ENCODE peak calls at places on chromosome 18, in ten cellular contexts. One of them, this sample, is unnamed.

GRCh38 chr18:5197032-5197434 is at the start of gene AKAIN1:
- DNase-seq in B cell: no peak
- DNase-seq in BJ: no peak
- DNase-seq in GM12878: no peak
- DNase-seq in adrenal gland: peak; percentile 70
- DNase-seq in fibroblast of the aortic adventitia: peak; percentile 18
- DNase-seq in GM12865: peak; percentile 4
- DNase-seq in foreskin keratinocyte: peak; percentile 9
- DNase-seq in type B pancreatic cell: peak; percentile 79
- DNase-seq in AG09309: no peak
- DNase-seq in this sample: no peak

GRCh38 chr18:76686737-76687231 is 135.6 kb upstream of the ZNF236 start:
- DNase-seq in B cell: no peak
- DNase-seq in BJ: no peak
- DNase-seq in GM12878: peak; percentile 15
- DNase-seq in adrenal gland: peak; percentile 75
- DNase-seq in fibroblast of the aortic adventitia: peak; percentile 89
- DNase-seq in GM12865: peak; percentile 48
- DNase-seq in foreskin keratinocyte: peak; percentile 74
- DNase-seq in type B pancreatic cell: no peak
- DNase-seq in AG09309: no peak
- DNase-seq in this sample: peak; percentile 18

GRCh38 chr18:13366977-13367892 is 148.7 kb downstream of the LDLRAD4 start:
- DNase-seq in B cell: no peak
- DNase-seq in BJ: no peak
- DNase-seq in GM12878: no peak
- DNase-seq in adrenal gland: no peak
- DNase-seq in fibroblast of the aortic adventitia: no peak
- DNase-seq in GM12865: no peak
- DNase-seq in foreskin keratinocyte: no peak
- DNase-seq in type B pancreatic cell: no peak
- DNase-seq in AG09309: no peak
- DNase-seq in this sample: no peak

GRCh38 chr18:46401486-46402115 is 255.4 kb downstream of the LOXHD1 start:
- DNase-seq in B cell: no peak
- DNase-seq in BJ: no peak
- DNase-seq in GM12878: no peak
- DNase-seq in adrenal gland: no peak
- DNase-seq in fibroblast of the aortic adventitia: no peak
- DNase-seq in GM12865: no peak
- DNase-seq in foreskin keratinocyte: no peak
- DNase-seq in type B pancreatic cell: no peak
- DNase-seq in AG09309: no peak
- DNase-seq in this sample: no peak

GRCh38 chr18:27143580-27144287 is 41.4 kb downstream of the CHST9 start:
- DNase-seq in B cell: no peak
- DNase-seq in BJ: no peak
- DNase-seq in GM12878: no peak
- DNase-seq in adrenal gland: peak; percentile 79
- DNase-seq in fibroblast of the aortic adventitia: no peak
- DNase-seq in GM12865: no peak
- DNase-seq in foreskin keratinocyte: no peak
- DNase-seq in type B pancreatic cell: no peak
- DNase-seq in AG09309: no peak
- DNase-seq in this sample: no peak

GRCh38 chr18:31430554-31430953 is 17.0 kb upstream of the DSG3 start:
- DNase-seq in B cell: no peak
- DNase-seq in BJ: no peak
- DNase-seq in GM12878: no peak
- DNase-seq in adrenal gland: no peak
- DNase-seq in fibroblast of the aortic adventitia: no peak
- DNase-seq in GM12865: peak; percentile 7
- DNase-seq in foreskin keratinocyte: no peak
- DNase-seq in type B pancreatic cell: no peak
- DNase-seq in AG09309: no peak
- DNase-seq in this sample: no peak

GRCh38 chr18:33578371-33579146 is 540 bp downstream of the ASXL3 start:
- DNase-seq in B cell: peak; percentile 47
- DNase-seq in BJ: no peak
- DNase-seq in GM12878: no peak
- DNase-seq in adrenal gland: no peak
- DNase-seq in fibroblast of the aortic adventitia: no peak
- DNase-seq in GM12865: no peak
- DNase-seq in foreskin keratinocyte: no peak
- DNase-seq in type B pancreatic cell: peak; percentile 73
- DNase-seq in AG09309: no peak
- DNase-seq in this sample: no peak

GRCh38 chr18:43893001-43893637 is 615.8 kb upstream of the SYT4 start:
- DNase-seq in B cell: no peak
- DNase-seq in BJ: peak; percentile 82
- DNase-seq in GM12878: no peak
- DNase-seq in adrenal gland: peak; percentile 58
- DNase-seq in fibroblast of the aortic adventitia: peak; percentile 96
- DNase-seq in GM12865: no peak
- DNase-seq in foreskin keratinocyte: peak; percentile 72
- DNase-seq in type B pancreatic cell: no peak
- DNase-seq in AG09309: peak; percentile 85
- DNase-seq in this sample: peak; percentile 76

GRCh38 chr18:48949051-48949605 is 1.6 kb downstream of the SMAD7 start:
- DNase-seq in B cell: peak; percentile 70
- DNase-seq in BJ: no peak
- DNase-seq in GM12878: no peak
- DNase-seq in adrenal gland: no peak
- DNase-seq in fibroblast of the aortic adventitia: no peak
- DNase-seq in GM12865: peak; percentile 60
- DNase-seq in foreskin keratinocyte: no peak
- DNase-seq in type B pancreatic cell: no peak
- DNase-seq in AG09309: no peak
- DNase-seq in this sample: no peak

GRCh38 chr18:2680216-2680792 is 24.8 kb downstream of the SMCHD1 start:
- DNase-seq in B cell: no peak
- DNase-seq in BJ: no peak
- DNase-seq in GM12878: no peak
- DNase-seq in adrenal gland: no peak
- DNase-seq in fibroblast of the aortic adventitia: no peak
- DNase-seq in GM12865: no peak
- DNase-seq in foreskin keratinocyte: no peak
- DNase-seq in type B pancreatic cell: no peak
- DNase-seq in AG09309: no peak
- DNase-seq in this sample: no peak

GRCh38 chr18:136433-136832 is 21.9 kb upstream of the USP14 start:
- DNase-seq in B cell: no peak
- DNase-seq in BJ: no peak
- DNase-seq in GM12878: no peak
- DNase-seq in adrenal gland: no peak
- DNase-seq in fibroblast of the aortic adventitia: no peak
- DNase-seq in GM12865: peak; percentile 28
- DNase-seq in foreskin keratinocyte: no peak
- DNase-seq in type B pancreatic cell: no peak
- DNase-seq in AG09309: no peak
- DNase-seq in this sample: no peak

GRCh38 chr18:56501896-56502295 is 136.5 kb downstream of the TXNL1 start:
- DNase-seq in B cell: no peak
- DNase-seq in BJ: no peak
- DNase-seq in GM12878: no peak
- DNase-seq in adrenal gland: no peak
- DNase-seq in fibroblast of the aortic adventitia: peak; percentile 79
- DNase-seq in GM12865: no peak
- DNase-seq in foreskin keratinocyte: no peak
- DNase-seq in type B pancreatic cell: no peak
- DNase-seq in AG09309: no peak
- DNase-seq in this sample: no peak

GRCh38 chr18:35406666-35407065 is 29.5 kb upstream of the ZNF396 start:
- DNase-seq in B cell: no peak
- DNase-seq in BJ: no peak
- DNase-seq in GM12878: no peak
- DNase-seq in adrenal gland: no peak
- DNase-seq in fibroblast of the aortic adventitia: no peak
- DNase-seq in GM12865: no peak
- DNase-seq in foreskin keratinocyte: peak; percentile 57
- DNase-seq in type B pancreatic cell: no peak
- DNase-seq in AG09309: no peak
- DNase-seq in this sample: no peak

GRCh38 chr18:35410561-35410960 is 33.4 kb upstream of the ZNF396 start:
- DNase-seq in B cell: peak; percentile 33
- DNase-seq in BJ: no peak
- DNase-seq in GM12878: no peak
- DNase-seq in adrenal gland: no peak
- DNase-seq in fibroblast of the aortic adventitia: no peak
- DNase-seq in GM12865: peak; percentile 53
- DNase-seq in foreskin keratinocyte: no peak
- DNase-seq in type B pancreatic cell: no peak
- DNase-seq in AG09309: no peak
- DNase-seq in this sample: no peak

GRCh38 chr18:35408843-35409261 is 31.7 kb upstream of the ZNF396 start:
- DNase-seq in B cell: no peak
- DNase-seq in BJ: no peak
- DNase-seq in GM12878: no peak
- DNase-seq in adrenal gland: no peak
- DNase-seq in fibroblast of the aortic adventitia: no peak
- DNase-seq in GM12865: peak; percentile 17
- DNase-seq in foreskin keratinocyte: no peak
- DNase-seq in type B pancreatic cell: no peak
- DNase-seq in AG09309: no peak
- DNase-seq in this sample: no peak

GRCh38 chr18:35409921-35410320 is 32.8 kb upstream of the ZNF396 start:
- DNase-seq in B cell: no peak
- DNase-seq in BJ: no peak
- DNase-seq in GM12878: no peak
- DNase-seq in adrenal gland: peak; percentile 7
- DNase-seq in fibroblast of the aortic adventitia: no peak
- DNase-seq in GM12865: no peak
- DNase-seq in foreskin keratinocyte: peak; percentile 40
- DNase-seq in type B pancreatic cell: no peak
- DNase-seq in AG09309: no peak
- DNase-seq in this sample: no peak

GRCh38 chr18:35407871-35408481 is 30.8 kb upstream of the ZNF396 start:
- DNase-seq in B cell: peak; percentile 51
- DNase-seq in BJ: peak; percentile 15
- DNase-seq in GM12878: no peak
- DNase-seq in adrenal gland: peak; percentile 74
- DNase-seq in fibroblast of the aortic adventitia: peak; percentile 82
- DNase-seq in GM12865: peak; percentile 72
- DNase-seq in foreskin keratinocyte: peak; percentile 62
- DNase-seq in type B pancreatic cell: no peak
- DNase-seq in AG09309: peak; percentile 38
- DNase-seq in this sample: peak; percentile 28
- TF ChIP-seq CTCF in B cell: peak; percentile 94
- TF ChIP-seq CTCF in BJ: peak; percentile 76
- TF ChIP-seq CTCF in GM12878: peak; percentile 67
- TF ChIP-seq CTCF in adrenal gland: peak; percentile 78
- TF ChIP-seq CTCF in fibroblast of the aortic adventitia: peak; percentile 67
- TF ChIP-seq CTCF in GM12865: peak; percentile 67
- TF ChIP-seq CTCF in foreskin keratinocyte: peak; percentile 91
- TF ChIP-seq CTCF in type B pancreatic cell: peak; percentile 94
- TF ChIP-seq CTCF in AG09309: peak; percentile 67
- TF ChIP-seq CTCF in this sample: peak; percentile 75

GRCh38 chr18:59272971-59273935 is at the start of gene RAX:
- DNase-seq in B cell: no peak
- DNase-seq in BJ: no peak
- DNase-seq in GM12878: no peak
- DNase-seq in adrenal gland: no peak
- DNase-seq in fibroblast of the aortic adventitia: no peak
- DNase-seq in GM12865: no peak
- DNase-seq in foreskin keratinocyte: no peak
- DNase-seq in type B pancreatic cell: no peak
- DNase-seq in AG09309: no peak
- DNase-seq in this sample: no peak
- TF ChIP-seq CTCF in B cell: no peak
- TF ChIP-seq CTCF in BJ: peak; percentile 26
- TF ChIP-seq CTCF in GM12878: peak; percentile 8
- TF ChIP-seq CTCF in adrenal gland: no peak
- TF ChIP-seq CTCF in fibroblast of the aortic adventitia: peak; percentile 5
- TF ChIP-seq CTCF in GM12865: no peak
- TF ChIP-seq CTCF in foreskin keratinocyte: peak; percentile 45
- TF ChIP-seq CTCF in type B pancreatic cell: peak; percentile 70
- TF ChIP-seq CTCF in AG09309: peak; percentile 15
- TF ChIP-seq CTCF in this sample: peak; percentile 8

DNA sequence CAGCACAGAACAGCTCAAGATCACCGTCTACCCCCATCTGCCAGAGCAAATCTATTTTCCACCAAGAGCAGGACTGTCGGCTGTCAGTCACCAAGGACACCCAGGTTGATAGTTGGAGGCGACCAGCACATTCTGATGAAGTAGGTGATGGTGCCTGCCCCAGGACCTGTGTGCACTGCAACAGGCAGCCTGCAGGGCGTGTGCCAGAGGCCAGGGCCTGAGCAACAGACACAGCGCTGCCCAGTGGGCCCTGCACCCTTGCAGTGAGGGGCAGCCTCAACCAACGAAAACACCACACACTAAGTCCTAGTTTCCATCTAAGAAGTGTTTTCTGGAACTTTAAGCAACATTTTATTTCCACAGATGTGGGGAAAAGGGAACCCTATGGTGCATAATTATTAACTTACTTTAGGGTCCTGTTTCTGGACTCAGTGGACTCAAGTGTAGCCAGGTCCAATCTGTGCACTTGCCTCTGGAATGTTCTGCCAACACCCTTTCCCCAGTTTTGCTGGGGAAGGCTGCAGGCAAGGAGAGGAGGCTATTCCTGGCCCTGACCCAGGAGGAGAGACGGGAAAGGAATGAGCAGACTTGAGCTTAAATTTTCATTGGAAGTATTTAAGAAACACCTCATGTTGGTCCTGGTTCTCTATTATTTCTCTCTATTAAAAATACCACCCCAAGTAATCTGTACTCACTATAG is 61.5 kb downstream of the ADNP2 start:
- DNase-seq in B cell: no peak
- DNase-seq in BJ: no peak
- DNase-seq in GM12878: no peak
- DNase-seq in adrenal gland: no peak
- DNase-seq in fibroblast of the aortic adventitia: peak; percentile 29
- DNase-seq in GM12865: no peak
- DNase-seq in foreskin keratinocyte: no peak
- DNase-seq in type B pancreatic cell: no peak
- DNase-seq in AG09309: no peak
- DNase-seq in this sample: no peak
- TF ChIP-seq CTCF in B cell: no peak
- TF ChIP-seq CTCF in BJ: no peak
- TF ChIP-seq CTCF in GM12878: peak; percentile 0
- TF ChIP-seq CTCF in adrenal gland: no peak
- TF ChIP-seq CTCF in fibroblast of the aortic adventitia: no peak
- TF ChIP-seq CTCF in GM12865: no peak
- TF ChIP-seq CTCF in foreskin keratinocyte: no peak
- TF ChIP-seq CTCF in type B pancreatic cell: no peak
- TF ChIP-seq CTCF in AG09309: no peak
- TF ChIP-seq CTCF in this sample: no peak

DNA sequence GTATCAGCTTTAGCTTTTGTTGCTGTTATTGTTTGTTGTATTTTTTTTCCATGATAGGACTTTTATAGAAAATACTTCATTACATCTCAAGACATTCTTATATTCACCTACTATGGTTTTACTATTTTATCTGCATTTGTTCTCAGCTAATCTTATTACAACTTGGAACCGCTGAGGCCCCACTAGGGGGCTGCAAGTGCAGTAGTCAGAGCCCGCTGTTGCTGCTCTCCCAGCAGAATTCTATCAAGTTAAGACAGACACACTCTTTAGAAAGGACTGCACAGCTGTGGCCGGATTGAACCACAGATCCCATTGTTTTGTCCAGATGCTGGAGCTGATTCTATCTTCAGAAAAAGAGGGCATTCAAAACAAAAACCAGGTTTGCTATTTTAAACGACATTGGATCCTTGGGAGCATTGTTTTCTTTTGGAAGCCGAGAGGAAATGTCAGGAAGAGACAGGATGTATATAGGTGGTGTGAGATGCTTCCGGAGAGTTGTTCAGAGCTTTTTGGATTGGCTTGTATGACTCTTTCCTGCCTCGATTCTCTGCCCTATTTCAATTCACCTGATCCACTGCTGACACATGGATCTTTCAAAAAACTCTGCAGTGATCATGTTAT is 105.7 kb upstream of the GAREM1 start:
- DNase-seq in B cell: no peak
- DNase-seq in BJ: no peak
- DNase-seq in GM12878: no peak
- DNase-seq in adrenal gland: peak; percentile 10
- DNase-seq in fibroblast of the aortic adventitia: peak; percentile 10
- DNase-seq in GM12865: peak; percentile 4
- DNase-seq in foreskin keratinocyte: no peak
- DNase-seq in type B pancreatic cell: no peak
- DNase-seq in AG09309: no peak
- DNase-seq in this sample: no peak
- TF ChIP-seq CTCF in B cell: peak; percentile 29
- TF ChIP-seq CTCF in BJ: peak; percentile 8
- TF ChIP-seq CTCF in GM12878: peak; percentile 18
- TF ChIP-seq CTCF in adrenal gland: no peak
- TF ChIP-seq CTCF in fibroblast of the aortic adventitia: peak; percentile 37
- TF ChIP-seq CTCF in GM12865: peak; percentile 7
- TF ChIP-seq CTCF in foreskin keratinocyte: peak; percentile 23
- TF ChIP-seq CTCF in type B pancreatic cell: peak; percentile 77
- TF ChIP-seq CTCF in AG09309: peak; percentile 13
- TF ChIP-seq CTCF in this sample: peak; percentile 21